ENCODE peak calls at places on chromosomes 3 and 15, in four cellular contexts. S is GM12878, W is H1, Y is HepG2. K is an unnamed sample.

GRCh38 chr3:8990266-8991215 is 27.3 kb upstream of the RAD18 start:
- DNase-seq in S (no peak), W (no peak), Y (no peak), K (no peak)

GRCh38 chr15:96330064-96330449 is 443 bp upstream of the NR2F2 start:
- DNase-seq in S (no peak), W (no peak), Y (no peak), K (no peak)

GRCh38 chr3:108180214-108180613 is 42.0 kb downstream of the IFT57 start:
- DNase-seq in S (no peak), W (no peak), Y (no peak), K (no peak)

GRCh38 chr3:167733961-167734497 is 663 bp downstream of the PDCD10 start:
- DNase-seq in S (no peak), W (no peak), Y (peak), K (no peak)

GRCh38 chr15:78340243-78341056 is at the start of gene CRABP1:
- DNase-seq in S (no peak), W (no peak), Y (no peak), K (no peak)

GRCh38 chr15:50687302-50687902 is 805 bp upstream of the TRPM7 start:
- DNase-seq in S (peak), W (no peak), Y (no peak), K (peak)

GRCh38 chr3:100882571-100882981 is 110.6 kb downstream of the ABI3BP start:
- DNase-seq in S (no peak), W (no peak), Y (no peak), K (no peak)

GRCh38 chr3:78802588-78802930 is 965.2 kb downstream of the ROBO1 start:
- DNase-seq in S (no peak), W (no peak), Y (no peak), K (no peak)

GRCh38 chr3:109731639-109732473 is 394.5 kb upstream of the DPPA4 start:
- DNase-seq in S (no peak), W (no peak), Y (peak), K (peak)

GRCh38 chr3:183301937-183302580 is 49.0 kb downstream of the B3GNT5 start:
- DNase-seq in S (no peak), W (no peak), Y (no peak), K (no peak)

GRCh38 chr3:157301755-157302154 is 134.9 kb upstream of the PTX3 start:
- DNase-seq in S (no peak), W (no peak), Y (no peak), K (no peak)

GRCh38 chr3:59001675-59002074 is 48.1 kb downstream of the CFAP20DC start:
- DNase-seq in S (no peak), W (no peak), Y (no peak), K (no peak)

GRCh38 chr15:89382288-89382687 is 47.7 kb upstream of the POLG start:
- DNase-seq in S (no peak), W (no peak), Y (no peak), K (no peak)

GRCh38 chr3:172646439-172647015 is 64.3 kb downstream of the NCEH1 start:
- DNase-seq in S (no peak), W (no peak), Y (no peak), K (no peak)

GRCh38 chr3:110995461-110996226 is 76.0 kb upstream of the NECTIN3 start:
- DNase-seq in S (no peak), W (no peak), Y (peak), K (no peak)

GRCh38 chr3:190384241-190384863 is 3.6 kb upstream of the CLDN16 start:
- DNase-seq in S (peak), W (no peak), Y (peak), K (no peak)

GRCh38 chr3:187946031-187946691 is 200.9 kb upstream of the BCL6 start:
- DNase-seq in S (no peak), W (no peak), Y (peak), K (no peak)

GRCh38 chr3:107285197-107285596 is 92.0 kb upstream of the CCDC54 start:
- DNase-seq in S (no peak), W (peak), Y (no peak), K (peak)

GRCh38 chr3:150227839-150228238 is 180.3 kb upstream of the TSC22D2 start:
- DNase-seq in S (no peak), W (peak), Y (peak), K (peak)

GRCh38 chr15:41987246-41987924 is 15.0 kb upstream of the EHD4 start:
- DNase-seq in S (no peak), W (no peak), Y (no peak), K (no peak)

GRCh38 chr3:166531730-166532129 is 694.5 kb upstream of the BCHE start:
- DNase-seq in S (no peak), W (no peak), Y (no peak), K (no peak)

DNA sequence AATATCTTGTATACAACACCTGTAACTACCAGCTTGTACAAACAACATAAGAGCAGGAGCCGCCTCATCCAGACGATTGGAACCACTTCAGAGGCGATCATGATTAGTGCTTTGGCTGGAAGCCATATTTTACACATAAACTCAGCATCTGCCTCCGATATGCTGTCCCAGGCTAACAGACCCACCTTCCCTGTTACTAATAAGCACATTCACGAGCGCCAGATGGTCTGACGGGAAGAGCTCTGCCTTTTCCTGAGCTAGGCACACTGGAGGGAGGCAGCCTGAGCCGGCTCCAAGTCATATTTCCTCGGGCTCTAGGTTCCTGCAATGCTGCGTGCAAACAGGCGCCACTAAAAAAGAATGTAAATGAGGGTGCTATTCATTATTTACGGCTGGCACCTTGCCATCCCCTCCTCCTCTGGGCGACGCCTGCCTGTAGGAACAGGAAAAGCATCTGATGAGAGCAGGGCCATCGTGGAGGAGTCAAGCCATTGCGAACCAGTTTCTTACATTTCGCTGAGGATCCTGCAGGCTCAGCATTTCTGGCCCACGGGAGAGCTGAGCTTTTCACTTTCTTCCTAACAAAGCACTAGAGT is 98.2 kb downstream of the ANXA2 start:
- DNase-seq in S (no peak), W (no peak), Y (no peak), K (no peak)
- TF ChIP-seq SUZ12 in S (no peak), W (no peak), Y (no peak), K (no peak)

GRCh38 chr3:159604151-159604581 is 384.5 kb upstream of the IL12A start:
- DNase-seq in S (no peak), W (no peak), Y (no peak), K (no peak)
- TF ChIP-seq ZNF274 in S (no peak), W (no peak), Y (no peak), K (no peak)

DNA sequence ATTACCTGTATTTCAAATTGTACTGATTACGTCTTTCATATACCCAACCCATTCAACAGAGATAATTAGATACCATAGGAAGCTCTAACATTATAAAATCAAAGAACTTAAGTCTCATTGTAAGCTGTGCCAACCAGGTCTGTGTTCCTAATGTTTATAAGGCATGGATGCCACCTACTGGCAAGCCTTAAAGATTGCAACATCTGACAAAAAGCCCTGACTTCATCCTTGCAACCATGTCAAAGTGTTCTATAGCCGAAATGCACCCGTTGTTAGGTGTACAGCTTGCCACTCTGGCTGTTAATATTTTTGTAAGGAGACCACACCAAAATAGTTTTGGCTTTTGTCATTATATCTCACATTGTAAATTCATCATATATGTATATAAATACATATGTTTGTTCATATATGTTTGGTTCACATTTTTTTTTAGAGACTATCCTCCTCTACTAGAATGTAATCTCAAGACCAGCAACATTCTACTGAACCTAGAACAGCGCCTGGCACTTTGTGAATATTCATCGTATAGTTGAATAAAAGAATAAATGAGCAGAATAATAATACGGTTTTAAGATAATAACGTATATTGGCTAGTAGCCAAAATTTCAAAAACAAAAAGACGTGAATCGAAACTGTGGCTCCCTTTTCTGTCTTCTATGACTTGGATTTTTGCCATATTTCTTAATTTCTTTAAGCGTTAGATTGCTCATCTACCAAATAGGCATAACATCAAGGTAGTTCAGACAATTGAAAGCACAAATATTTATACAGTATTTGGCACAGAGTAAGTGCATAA is 258.1 kb downstream of the TBL1XR1 start:
- DNase-seq in S (peak), W (no peak), Y (peak), K (peak)
- TF ChIP-seq SUZ12 in S (no peak), W (no peak), Y (no peak), K (no peak)

DNA sequence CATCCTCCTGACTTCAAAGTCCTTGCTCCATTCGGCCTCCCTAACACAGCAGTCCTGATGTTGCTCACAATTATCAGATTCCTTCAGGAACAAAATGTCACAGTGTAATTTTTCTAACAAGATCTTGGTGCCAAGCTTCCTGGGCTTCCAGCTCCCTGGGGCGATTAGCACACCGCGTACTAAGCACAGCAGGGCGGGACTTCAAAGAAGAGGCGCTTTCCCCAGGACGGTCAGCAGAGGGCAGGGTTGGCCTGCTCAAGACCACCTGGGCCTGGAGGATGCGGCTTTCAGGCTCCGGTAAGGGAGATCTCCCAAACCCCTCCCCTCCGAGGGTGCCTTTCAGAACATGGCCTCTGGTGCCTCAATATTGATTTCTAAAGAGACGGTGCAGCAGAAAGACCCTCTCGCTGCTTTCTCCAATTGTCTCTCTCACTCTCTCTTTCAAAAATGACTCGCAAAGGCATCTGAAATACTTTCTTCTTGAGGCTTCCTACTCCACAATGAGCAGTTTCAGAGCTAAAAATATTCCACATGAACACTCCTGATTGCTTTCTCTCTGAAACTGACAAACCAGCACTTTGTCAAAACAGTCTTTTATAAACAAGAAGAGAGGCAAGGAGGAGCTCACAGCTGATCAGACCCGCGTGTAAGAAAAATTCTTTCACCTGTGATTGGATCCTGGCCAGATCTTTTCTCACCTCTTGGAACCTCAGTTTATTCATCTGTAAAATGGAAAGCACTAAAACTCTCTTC is 154.1 kb downstream of the ADAMTS9 start:
- DNase-seq in S (peak), W (peak), Y (peak), K (peak)
- TF ChIP-seq ZNF274 in S (no peak), W (no peak), Y (no peak), K (no peak)

DNA sequence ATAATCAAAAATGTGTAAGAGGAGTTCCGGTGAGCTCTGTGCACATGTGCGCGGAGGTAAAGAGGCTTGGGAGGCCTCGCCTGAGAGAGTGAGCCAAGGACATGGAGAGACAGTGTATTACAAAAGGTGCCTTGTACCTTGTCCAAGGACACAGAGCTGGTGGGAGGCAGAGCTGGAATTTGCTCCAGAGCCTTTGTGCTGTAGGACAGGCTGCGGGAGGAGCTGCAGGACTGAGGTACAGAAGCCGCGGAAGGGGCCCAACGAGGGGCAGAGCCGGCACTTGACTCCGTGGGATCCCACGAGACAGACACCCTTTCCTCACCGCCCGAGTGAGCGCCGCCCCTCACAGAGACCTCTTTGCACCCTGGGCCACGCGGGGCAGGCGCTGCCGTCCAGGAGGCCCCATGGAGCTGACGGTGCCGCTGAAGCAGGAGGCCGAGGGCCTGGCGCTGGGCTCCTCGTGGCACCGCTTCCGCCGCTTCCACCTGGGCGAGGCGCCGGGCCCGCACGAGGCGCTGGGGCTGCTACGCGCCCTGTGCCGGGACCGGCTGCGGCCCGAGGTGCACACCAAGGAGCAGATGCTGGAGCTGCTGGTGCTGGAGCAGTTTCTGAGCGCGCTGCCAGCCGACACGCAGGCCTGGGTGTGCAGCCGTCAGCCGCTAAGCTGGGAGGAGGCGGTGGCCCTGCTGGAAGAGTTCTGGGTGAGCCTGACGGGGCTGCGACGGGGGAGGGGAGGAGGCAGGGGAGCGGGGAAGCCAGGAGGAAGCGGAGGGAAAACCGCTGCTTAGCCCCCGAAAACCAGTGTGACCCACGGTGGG is 68.7 kb downstream of the SLTM start:
- DNase-seq in S (no peak), W (peak), Y (peak), K (no peak)
- TF ChIP-seq SUZ12 in S (no peak), W (peak), Y (no peak), K (no peak)